ENCODE peak calls at places on chromosome 13, in eight cellular contexts. J is EH; W is stimulated activated CD8-positive, alpha-beta memory T cell treated with anti-CD3 and anti-CD28 coated beads, Interleukin-7, amount 100 ng/mL, for 1 hour; A is stimulated activated CD4-positive, alpha-beta T cell treated with anti-CD3 and anti-CD28 coated beads, Interleukin-15, amount 100 ng/mL, for 1 hour; D is mucosa of descending colon; Y is ovary; M is HL-60; V is NCI-H226. Q is an unnamed sample.

GRCh38 chr13:27679896-27680295 is 58.2 kb downstream of the POLR1D start:
- DNase-seq in J (no peak), A (no peak), Y (no peak), V (no peak), M (no peak), W (no peak), D (no peak), Q (no peak)

GRCh38 chr13:41905600-41906254 is 55.2 kb downstream of the VWA8 start:
- DNase-seq in D (no peak), M (no peak), A (no peak), W (no peak), V (peak; percentile 20), Y (no peak), J (peak; percentile 54), Q (peak; percentile 70)

GRCh38 chr13:110231348-110232047 is 75.5 kb downstream of the COL4A1 start:
- DNase-seq in W (no peak), J (no peak), V (no peak), M (no peak), A (no peak), Y (no peak), D (no peak), Q (no peak)

GRCh38 chr13:43751624-43752023 is 35.1 kb downstream of the ENOX1 start:
- DNase-seq in V (no peak), D (no peak), W (no peak), J (peak; percentile 2), M (no peak), Y (no peak), A (no peak), Q (no peak)

GRCh38 chr13:37889102-37889501 is 19.5 kb upstream of the TRPC4 start:
- DNase-seq in V (no peak), A (no peak), J (peak; percentile 41), M (no peak), Y (no peak), W (no peak), D (no peak), Q (no peak)

GRCh38 chr13:31722684-31723083 is 16.6 kb upstream of the RXFP2 start:
- DNase-seq in M (no peak), D (no peak), W (no peak), J (peak; percentile 8), Y (no peak), V (no peak), A (no peak), Q (no peak)

GRCh38 chr13:74641586-74641985 is 507.4 kb upstream of the KLF12 start:
- DNase-seq in Y (no peak), V (peak; percentile 56), D (no peak), W (no peak), J (no peak), A (no peak), M (no peak), Q (no peak)

GRCh38 chr13:38577048-38577447 is 109.8 kb upstream of the FREM2 start:
- DNase-seq in W (no peak), A (no peak), Y (no peak), M (no peak), D (no peak), V (no peak), J (no peak), Q (peak; percentile 43)

GRCh38 chr13:34410653-34411052 is 531.4 kb upstream of the NBEA start:
- DNase-seq in J (no peak), W (no peak), Y (no peak), V (no peak), M (no peak), A (no peak), D (no peak), Q (no peak)

GRCh38 chr13:94056362-94056990 is 423.0 kb downstream of the DCT start:
- DNase-seq in J (peak; percentile 33), Y (no peak), D (no peak), V (no peak), A (no peak), M (no peak), W (no peak), Q (no peak)

GRCh38 chr13:21670006-21670882 is 629 bp upstream of the FGF9 start:
- DNase-seq in D (peak; percentile 78), J (peak; percentile 46), W (peak; percentile 35), Y (peak; percentile 35), A (peak; percentile 50), V (peak; percentile 3), M (peak; percentile 22), Q (peak; percentile 76)

GRCh38 chr13:100214886-100215285 is 126.0 kb downstream of the PCCA start:
- DNase-seq in D (no peak), W (no peak), M (no peak), A (no peak), J (peak; percentile 93), V (peak; percentile 85), Y (no peak), Q (no peak)

GRCh38 chr13:51632643-51633357 is 48.5 kb downstream of the WDFY2 start:
- DNase-seq in M (no peak), V (no peak), J (no peak), D (no peak), Y (no peak), W (no peak), A (no peak), Q (peak; percentile 54)

GRCh38 chr13:34391071-34391470 is 551.0 kb upstream of the NBEA start:
- DNase-seq in W (no peak), M (no peak), D (no peak), Y (no peak), J (peak; percentile 85), A (no peak), V (no peak), Q (no peak)

GRCh38 chr13:46893820-46894533 is 2.9 kb downstream of the HTR2A start:
- DNase-seq in D (peak; percentile 77), A (peak; percentile 57), W (peak; percentile 23), J (peak; percentile 49), Y (peak; percentile 58), V (peak; percentile 31), M (peak; percentile 39), Q (peak; percentile 78)

GRCh38 chr13:29935309-29935981 is 85.0 kb upstream of the UBL3 start:
- DNase-seq in A (peak; percentile 34), J (no peak), D (peak; percentile 47), Y (no peak), V (no peak), W (no peak), M (peak; percentile 70), Q (no peak)

GRCh38 chr13:46684287-46685001 is 112.5 kb downstream of the ESD start:
- DNase-seq in Y (no peak), J (peak; percentile 48), V (no peak), M (no peak), A (no peak), D (no peak), W (no peak), Q (peak; percentile 87)

GRCh38 chr13:99136427-99136954 is 64.2 kb upstream of the UBAC2 start:
- DNase-seq in A (no peak), W (no peak), D (no peak), V (no peak), M (no peak), Y (no peak), J (no peak), Q (no peak)

GRCh38 chr13:39779337-39780270 is 124.1 kb downstream of the COG6 start:
- DNase-seq in A (no peak), M (no peak), D (peak; percentile 17), J (peak; percentile 70), Y (no peak), V (no peak), W (no peak), Q (no peak)

GRCh38 chr13:51019026-51019425 is 92.0 kb downstream of the C13orf42 start:
- DNase-seq in W (no peak), Y (no peak), A (no peak), D (no peak), M (no peak), V (no peak), J (no peak), Q (no peak)

Q was measured in GM23338.